ENCODE peak calls at places on chromosomes 7 and 10, in five cellular contexts. One of them, this sample, is unnamed.

GRCh38 chr7:114405427-114405826 is 9.2 kb upstream of the FOXP2 start:
- DNase-seq in SJSA1: no peak
- DNase-seq in heart right ventricle: no peak
- DNase-seq in gastrocnemius medialis: no peak
- DNase-seq in CD4-positive, CD25-positive, alpha-beta regulatory T cell: no peak
- DNase-seq in this sample: no peak

GRCh38 chr10:58326967-58327381 is 7.8 kb upstream of the UBE2D1 start:
- DNase-seq in SJSA1: no peak
- DNase-seq in heart right ventricle: peak
- DNase-seq in gastrocnemius medialis: peak
- DNase-seq in CD4-positive, CD25-positive, alpha-beta regulatory T cell: no peak
- DNase-seq in this sample: peak

GRCh38 chr7:42858570-42858969 is 53.3 kb downstream of the C7orf25 start:
- DNase-seq in gastrocnemius medialis: no peak
- DNase-seq in CD4-positive, CD25-positive, alpha-beta regulatory T cell: no peak
- DNase-seq in SJSA1: no peak
- DNase-seq in heart right ventricle: no peak
- DNase-seq in this sample: no peak

GRCh38 chr7:1734331-1734730 is 64.3 kb downstream of the ELFN1 start:
- DNase-seq in gastrocnemius medialis: no peak
- DNase-seq in SJSA1: no peak
- DNase-seq in CD4-positive, CD25-positive, alpha-beta regulatory T cell: no peak
- DNase-seq in heart right ventricle: no peak
- DNase-seq in this sample: no peak

GRCh38 chr7:130938661-130939060 is 204.7 kb upstream of the KLF14 start:
- DNase-seq in gastrocnemius medialis: no peak
- DNase-seq in CD4-positive, CD25-positive, alpha-beta regulatory T cell: peak
- DNase-seq in heart right ventricle: no peak
- DNase-seq in SJSA1: no peak
- DNase-seq in this sample: no peak

GRCh38 chr10:65898055-65898454 is 1027.8 kb upstream of the LRRTM3 start:
- DNase-seq in gastrocnemius medialis: no peak
- DNase-seq in heart right ventricle: no peak
- DNase-seq in SJSA1: no peak
- DNase-seq in CD4-positive, CD25-positive, alpha-beta regulatory T cell: no peak
- DNase-seq in this sample: no peak

GRCh38 chr10:100934084-100934659 is 21.4 kb downstream of the SLF2 start:
- DNase-seq in SJSA1: no peak
- DNase-seq in heart right ventricle: no peak
- DNase-seq in gastrocnemius medialis: no peak
- DNase-seq in CD4-positive, CD25-positive, alpha-beta regulatory T cell: no peak
- DNase-seq in this sample: no peak

GRCh38 chr7:146414373-146414772 is 297.8 kb downstream of the CNTNAP2 start:
- DNase-seq in heart right ventricle: no peak
- DNase-seq in SJSA1: no peak
- DNase-seq in CD4-positive, CD25-positive, alpha-beta regulatory T cell: no peak
- DNase-seq in gastrocnemius medialis: no peak
- DNase-seq in this sample: no peak

GRCh38 chr10:24419067-24419466 is 210.1 kb downstream of the KIAA1217 start:
- DNase-seq in gastrocnemius medialis: no peak
- DNase-seq in CD4-positive, CD25-positive, alpha-beta regulatory T cell: no peak
- DNase-seq in heart right ventricle: no peak
- DNase-seq in SJSA1: no peak
- DNase-seq in this sample: no peak

GRCh38 chr10:117488004-117488403 is 54.5 kb upstream of the EMX2 start:
- DNase-seq in gastrocnemius medialis: no peak
- DNase-seq in SJSA1: no peak
- DNase-seq in heart right ventricle: no peak
- DNase-seq in CD4-positive, CD25-positive, alpha-beta regulatory T cell: no peak
- DNase-seq in this sample: no peak

GRCh38 chr10:98087309-98087708 is 47.1 kb upstream of the R3HCC1L start:
- DNase-seq in CD4-positive, CD25-positive, alpha-beta regulatory T cell: no peak
- DNase-seq in SJSA1: no peak
- DNase-seq in gastrocnemius medialis: no peak
- DNase-seq in heart right ventricle: no peak
- DNase-seq in this sample: no peak

GRCh38 chr10:89555688-89556445 is 20.5 kb upstream of the SLC16A12 start:
- DNase-seq in SJSA1: no peak
- DNase-seq in heart right ventricle: no peak
- DNase-seq in CD4-positive, CD25-positive, alpha-beta regulatory T cell: no peak
- DNase-seq in gastrocnemius medialis: no peak
- DNase-seq in this sample: no peak

GRCh38 chr10:89554433-89554832 is 19.0 kb upstream of the SLC16A12 start:
- DNase-seq in CD4-positive, CD25-positive, alpha-beta regulatory T cell: no peak
- DNase-seq in heart right ventricle: no peak
- DNase-seq in gastrocnemius medialis: no peak
- DNase-seq in SJSA1: no peak
- DNase-seq in this sample: no peak

GRCh38 chr10:89550509-89550908 is 15.1 kb upstream of the SLC16A12 start:
- DNase-seq in heart right ventricle: peak
- DNase-seq in gastrocnemius medialis: no peak
- DNase-seq in SJSA1: peak
- DNase-seq in CD4-positive, CD25-positive, alpha-beta regulatory T cell: no peak
- DNase-seq in this sample: no peak

GRCh38 chr10:89552213-89552612 is 16.8 kb upstream of the SLC16A12 start:
- DNase-seq in CD4-positive, CD25-positive, alpha-beta regulatory T cell: no peak
- DNase-seq in gastrocnemius medialis: no peak
- DNase-seq in heart right ventricle: no peak
- DNase-seq in SJSA1: no peak
- DNase-seq in this sample: no peak

GRCh38 chr10:89553064-89553734 is 17.8 kb upstream of the SLC16A12 start:
- DNase-seq in heart right ventricle: no peak
- DNase-seq in SJSA1: no peak
- DNase-seq in gastrocnemius medialis: no peak
- DNase-seq in CD4-positive, CD25-positive, alpha-beta regulatory T cell: no peak
- DNase-seq in this sample: no peak
- H3K27ac ChIP-seq in heart right ventricle: no peak
- H3K27ac ChIP-seq in SJSA1: peak
- H3K27ac ChIP-seq in gastrocnemius medialis: no peak
- H3K27ac ChIP-seq in CD4-positive, CD25-positive, alpha-beta regulatory T cell: no peak
- H3K27ac ChIP-seq in this sample: peak

DNA sequence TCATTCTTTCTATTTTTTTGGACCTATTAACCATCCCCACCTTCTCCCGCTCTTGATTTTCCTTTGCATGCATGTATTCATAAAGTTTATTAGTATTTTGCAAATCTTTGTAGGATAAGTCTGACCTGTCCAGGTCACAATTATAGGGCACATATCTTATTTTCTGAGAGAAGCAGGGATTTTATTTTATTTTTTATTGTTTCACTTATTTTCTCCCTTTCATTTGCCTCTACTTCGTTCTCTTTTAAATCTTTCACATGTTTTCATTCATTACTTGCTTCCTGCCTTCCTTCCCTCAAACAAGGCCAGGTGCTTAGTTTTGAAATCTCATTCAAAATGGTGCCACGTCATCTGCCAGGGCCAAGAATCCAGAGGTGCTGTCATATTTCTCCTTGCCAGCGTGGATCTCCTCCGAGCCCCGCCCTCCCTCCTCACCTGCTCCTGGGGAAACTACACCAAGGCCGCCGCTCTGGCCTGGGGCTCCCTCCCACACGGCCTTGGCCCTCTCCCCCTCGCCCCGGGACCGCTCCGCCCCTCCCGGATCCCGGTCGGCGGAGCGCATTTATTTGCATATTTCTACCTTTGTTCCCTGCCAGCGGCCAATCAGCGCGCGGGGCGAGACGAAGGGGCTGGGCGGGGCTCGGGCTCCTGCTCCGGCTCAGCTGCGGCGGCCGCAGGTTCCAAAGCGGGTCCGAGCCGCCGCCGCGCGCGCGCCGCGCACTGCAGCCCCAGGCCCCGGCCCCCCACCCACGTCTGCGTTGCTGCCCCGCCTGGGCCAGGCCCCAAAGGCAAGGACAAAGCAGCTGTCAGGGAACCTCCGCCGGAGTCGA is at the start of gene TSPAN13:
- DNase-seq in CD4-positive, CD25-positive, alpha-beta regulatory T cell: peak
- DNase-seq in heart right ventricle: peak
- DNase-seq in SJSA1: peak
- DNase-seq in gastrocnemius medialis: no peak
- DNase-seq in this sample: peak
- H3K27ac ChIP-seq in CD4-positive, CD25-positive, alpha-beta regulatory T cell: no peak
- H3K27ac ChIP-seq in heart right ventricle: peak
- H3K27ac ChIP-seq in SJSA1: peak
- H3K27ac ChIP-seq in gastrocnemius medialis: peak
- H3K27ac ChIP-seq in this sample: no peak

GRCh38 chr7:30776971-30777370 is 5.8 kb downstream of the MINDY4 start:
- DNase-seq in gastrocnemius medialis: no peak
- DNase-seq in CD4-positive, CD25-positive, alpha-beta regulatory T cell: no peak
- DNase-seq in SJSA1: no peak
- DNase-seq in heart right ventricle: no peak
- DNase-seq in this sample: no peak
- H3K27ac ChIP-seq in gastrocnemius medialis: no peak
- H3K27ac ChIP-seq in CD4-positive, CD25-positive, alpha-beta regulatory T cell: no peak
- H3K27ac ChIP-seq in SJSA1: no peak
- H3K27ac ChIP-seq in heart right ventricle: no peak
- H3K27ac ChIP-seq in this sample: peak

GRCh38 chr7:3195160-3195559 is 105.9 kb upstream of the SDK1 start:
- DNase-seq in SJSA1: no peak
- DNase-seq in heart right ventricle: no peak
- DNase-seq in gastrocnemius medialis: no peak
- DNase-seq in CD4-positive, CD25-positive, alpha-beta regulatory T cell: no peak
- DNase-seq in this sample: no peak

GRCh38 chr7:3191545-3191944 is 109.5 kb upstream of the SDK1 start:
- DNase-seq in gastrocnemius medialis: no peak
- DNase-seq in SJSA1: no peak
- DNase-seq in CD4-positive, CD25-positive, alpha-beta regulatory T cell: no peak
- DNase-seq in heart right ventricle: no peak
- DNase-seq in this sample: no peak

GRCh38 chr7:3194501-3195141 is 106.4 kb upstream of the SDK1 start:
- DNase-seq in CD4-positive, CD25-positive, alpha-beta regulatory T cell: no peak
- DNase-seq in SJSA1: peak
- DNase-seq in heart right ventricle: no peak
- DNase-seq in gastrocnemius medialis: no peak
- DNase-seq in this sample: no peak

GRCh38 chr7:3196629-3197028 is 104.4 kb upstream of the SDK1 start:
- DNase-seq in heart right ventricle: no peak
- DNase-seq in SJSA1: no peak
- DNase-seq in CD4-positive, CD25-positive, alpha-beta regulatory T cell: no peak
- DNase-seq in gastrocnemius medialis: no peak
- DNase-seq in this sample: no peak

DNA sequence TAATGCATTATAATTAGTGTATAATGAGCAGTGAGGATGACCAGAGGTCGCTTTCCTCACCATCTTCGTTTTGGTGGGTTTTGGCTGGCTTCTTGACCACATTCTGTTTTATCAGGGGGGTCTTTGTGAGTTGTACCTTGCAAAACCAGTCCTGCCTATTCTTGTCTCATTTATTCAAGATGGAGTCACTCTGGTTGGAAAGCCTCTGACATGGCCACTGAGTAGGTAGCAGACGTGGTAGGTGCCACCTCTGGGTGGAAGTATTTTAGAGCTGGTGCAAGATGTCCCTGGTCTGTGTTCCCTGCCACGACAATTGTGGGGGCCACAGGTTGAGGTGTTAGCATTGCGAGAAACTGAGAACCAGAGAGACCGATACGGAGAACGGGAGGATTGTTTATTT is 107.3 kb upstream of the SDK1 start:
- DNase-seq in heart right ventricle: no peak
- DNase-seq in gastrocnemius medialis: no peak
- DNase-seq in SJSA1: no peak
- DNase-seq in CD4-positive, CD25-positive, alpha-beta regulatory T cell: no peak
- DNase-seq in this sample: no peak
- H3K27ac ChIP-seq in heart right ventricle: no peak
- H3K27ac ChIP-seq in gastrocnemius medialis: no peak
- H3K27ac ChIP-seq in SJSA1: peak
- H3K27ac ChIP-seq in CD4-positive, CD25-positive, alpha-beta regulatory T cell: no peak
- H3K27ac ChIP-seq in this sample: no peak

GRCh38 chr7:143126146-143126545 is 5.7 kb upstream of the PIP start:
- DNase-seq in heart right ventricle: no peak
- DNase-seq in gastrocnemius medialis: no peak
- DNase-seq in SJSA1: no peak
- DNase-seq in CD4-positive, CD25-positive, alpha-beta regulatory T cell: no peak
- DNase-seq in this sample: no peak
- H3K27ac ChIP-seq in heart right ventricle: no peak
- H3K27ac ChIP-seq in gastrocnemius medialis: no peak
- H3K27ac ChIP-seq in SJSA1: peak
- H3K27ac ChIP-seq in CD4-positive, CD25-positive, alpha-beta regulatory T cell: no peak
- H3K27ac ChIP-seq in this sample: no peak

GRCh38 chr7:23486002-23486773 is 15.9 kb upstream of the IGF2BP3 start:
- DNase-seq in CD4-positive, CD25-positive, alpha-beta regulatory T cell: no peak
- DNase-seq in gastrocnemius medialis: no peak
- DNase-seq in heart right ventricle: no peak
- DNase-seq in SJSA1: no peak
- DNase-seq in this sample: no peak

GRCh38 chr7:23491502-23491901 is 21.2 kb upstream of the IGF2BP3 start:
- DNase-seq in CD4-positive, CD25-positive, alpha-beta regulatory T cell: no peak
- DNase-seq in gastrocnemius medialis: no peak
- DNase-seq in SJSA1: no peak
- DNase-seq in heart right ventricle: no peak
- DNase-seq in this sample: no peak

GRCh38 chr7:23494009-23494408 is 23.7 kb upstream of the IGF2BP3 start:
- DNase-seq in gastrocnemius medialis: no peak
- DNase-seq in CD4-positive, CD25-positive, alpha-beta regulatory T cell: no peak
- DNase-seq in SJSA1: peak
- DNase-seq in heart right ventricle: no peak
- DNase-seq in this sample: no peak

GRCh38 chr7:23487670-23488069 is 17.4 kb upstream of the IGF2BP3 start:
- DNase-seq in SJSA1: no peak
- DNase-seq in heart right ventricle: no peak
- DNase-seq in gastrocnemius medialis: no peak
- DNase-seq in CD4-positive, CD25-positive, alpha-beta regulatory T cell: no peak
- DNase-seq in this sample: no peak

DNA sequence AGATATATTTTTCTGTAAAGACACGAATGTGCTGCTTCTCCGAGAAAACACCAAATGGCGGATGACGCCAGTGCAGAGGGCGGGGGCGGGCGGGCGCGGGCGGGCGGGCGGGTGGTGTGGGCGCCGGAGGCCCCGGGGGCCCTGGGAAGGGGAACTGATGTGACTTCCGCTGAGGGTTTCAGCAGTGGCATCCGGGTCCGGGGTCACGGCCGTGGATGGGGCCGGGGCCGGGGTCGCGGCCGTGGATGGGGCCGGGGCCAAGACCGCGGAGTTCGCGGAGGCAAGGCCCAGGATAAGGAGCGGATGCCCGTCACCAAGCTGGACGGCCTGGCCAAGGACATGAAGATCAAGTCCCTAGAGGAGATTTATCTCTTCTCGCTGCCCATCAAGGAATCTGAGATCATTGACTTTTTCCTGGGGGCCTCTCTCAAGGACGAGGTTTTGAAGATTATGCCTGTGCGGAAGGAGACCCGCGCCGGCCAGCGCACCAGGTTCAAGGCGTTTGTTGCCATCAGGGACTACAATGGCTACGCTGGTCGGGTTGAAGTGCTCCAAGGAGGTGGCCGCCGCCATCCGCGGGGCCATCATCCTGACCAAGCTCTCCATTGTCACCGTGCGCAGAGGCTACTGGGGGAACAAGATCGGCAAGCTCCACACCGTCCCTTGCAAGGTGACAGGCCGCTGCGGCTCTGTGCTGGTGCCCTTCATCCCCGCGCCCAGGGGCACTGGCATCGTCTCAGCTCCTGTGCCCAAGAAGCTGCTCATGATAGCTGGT is 20.3 kb upstream of the IGF2BP3 start:
- DNase-seq in heart right ventricle: peak
- DNase-seq in gastrocnemius medialis: no peak
- DNase-seq in CD4-positive, CD25-positive, alpha-beta regulatory T cell: peak
- DNase-seq in SJSA1: peak
- DNase-seq in this sample: no peak
- H3K27ac ChIP-seq in heart right ventricle: peak
- H3K27ac ChIP-seq in gastrocnemius medialis: no peak
- H3K27ac ChIP-seq in CD4-positive, CD25-positive, alpha-beta regulatory T cell: peak
- H3K27ac ChIP-seq in SJSA1: peak
- H3K27ac ChIP-seq in this sample: peak

GRCh38 chr10:128001346-128001745 is 94.4 kb downstream of the PTPRE start:
- DNase-seq in heart right ventricle: no peak
- DNase-seq in SJSA1: no peak
- DNase-seq in gastrocnemius medialis: no peak
- DNase-seq in CD4-positive, CD25-positive, alpha-beta regulatory T cell: no peak
- DNase-seq in this sample: no peak
- H3K27ac ChIP-seq in heart right ventricle: no peak
- H3K27ac ChIP-seq in SJSA1: no peak
- H3K27ac ChIP-seq in gastrocnemius medialis: no peak
- H3K27ac ChIP-seq in CD4-positive, CD25-positive, alpha-beta regulatory T cell: no peak
- H3K27ac ChIP-seq in this sample: no peak

This sample was measured in tibial artery.